ENCODE peak calls at places on chromosomes 2 and 18, in eight cellular contexts. I is GM12865, S is GM13977, T is AG04449, J is kidney, E is brain microvascular endothelial cell, G is cardiac fibroblast, U is fibroblast of lung. X is an unnamed sample.

GRCh38 chr2:218022851-218023530 is 20.2 kb upstream of the TNS1 start:
- DNase-seq in G (no peak), J (peak), U (no peak), E (no peak), T (no peak), S (no peak), I (no peak), X (no peak)

GRCh38 chr2:42317486-42317885 is 43.5 kb downstream of the COX7A2L start:
- DNase-seq in E (no peak), G (no peak), I (no peak), T (no peak), S (no peak), J (no peak), U (no peak), X (no peak)

GRCh38 chr2:198471291-198471690 is 666.9 kb downstream of the PLCL1 start:
- DNase-seq in J (no peak), G (no peak), U (no peak), E (no peak), I (no peak), T (no peak), S (no peak), X (no peak)

GRCh38 chr2:217092710-217093379 is 233.0 kb upstream of the TNP1 start:
- DNase-seq in I (no peak), T (no peak), J (no peak), E (no peak), U (no peak), G (no peak), S (no peak), X (no peak)

GRCh38 chr2:196927318-196928225 is 1.1 kb upstream of the PGAP1 start:
- DNase-seq in T (peak), S (peak), G (peak), E (peak), U (peak), I (peak), J (no peak), X (peak)

GRCh38 chr2:236979664-236980063 is 106.0 kb upstream of the COPS8 start:
- DNase-seq in E (no peak), J (no peak), U (no peak), G (no peak), I (no peak), S (no peak), T (no peak), X (no peak)

GRCh38 chr2:239800785-239801184 is 224.4 kb downstream of the NDUFA10 start:
- DNase-seq in S (no peak), G (no peak), I (no peak), J (no peak), U (no peak), T (no peak), E (no peak), X (no peak)

GRCh38 chr2:36597532-36598377 is at the start of gene FEZ2:
- DNase-seq in S (peak), T (no peak), U (peak), E (peak), J (peak), I (peak), G (peak), X (peak)

GRCh38 chr2:188909036-188909435 is 65.1 kb upstream of the COL3A1 start:
- DNase-seq in U (peak), J (no peak), T (no peak), S (no peak), G (peak), I (no peak), E (no peak), X (no peak)

GRCh38 chr2:143778981-143779380 is 649.8 kb downstream of the ARHGAP15 start:
- DNase-seq in J (no peak), T (no peak), S (no peak), G (peak), I (no peak), E (no peak), U (peak), X (no peak)

GRCh38 chr2:150675807-150676206 is 188.3 kb upstream of the RND3 start:
- DNase-seq in S (no peak), E (no peak), G (no peak), T (no peak), I (no peak), U (peak), J (no peak), X (no peak)

GRCh38 chr2:36482576-36483214 is 115.3 kb downstream of the FEZ2 start:
- DNase-seq in E (peak), S (no peak), G (peak), I (no peak), T (peak), U (peak), J (no peak), X (no peak)

GRCh38 chr2:65430515-65431416 is 1.6 kb downstream of the SPRED2 start:
- DNase-seq in G (peak), U (peak), J (peak), I (peak), E (no peak), T (no peak), S (peak), X (no peak)

GRCh38 chr2:241268716-241269445 is 46.6 kb downstream of the HDLBP start:
- DNase-seq in S (no peak), T (no peak), E (peak), G (peak), U (peak), I (no peak), J (no peak), X (no peak)

GRCh38 chr18:64042728-64043358 is 73.0 kb downstream of the SERPINB8 start:
- DNase-seq in T (no peak), S (no peak), I (no peak), G (no peak), E (no peak), J (peak), U (no peak), X (no peak)

GRCh38 chr2:88176352-88176952 is 6.3 kb downstream of the THNSL2 start:
- DNase-seq in I (no peak), T (no peak), S (no peak), G (no peak), J (no peak), U (no peak), E (no peak), X (no peak)

GRCh38 chr2:203097735-203098134 is 83.1 kb downstream of the NBEAL1 start:
- DNase-seq in I (no peak), G (peak), E (peak), T (no peak), U (no peak), J (no peak), S (no peak), X (no peak)

GRCh38 chr18:9951022-9951859 is 37.4 kb downstream of the VAPA start:
- DNase-seq in T (no peak), I (peak), E (peak), U (peak), S (no peak), G (peak), J (no peak), X (peak)
- TF ChIP-seq CTCF in T (peak), I (peak), E (peak), U (peak), S (peak), G (peak), J (peak), X (peak)

DNA sequence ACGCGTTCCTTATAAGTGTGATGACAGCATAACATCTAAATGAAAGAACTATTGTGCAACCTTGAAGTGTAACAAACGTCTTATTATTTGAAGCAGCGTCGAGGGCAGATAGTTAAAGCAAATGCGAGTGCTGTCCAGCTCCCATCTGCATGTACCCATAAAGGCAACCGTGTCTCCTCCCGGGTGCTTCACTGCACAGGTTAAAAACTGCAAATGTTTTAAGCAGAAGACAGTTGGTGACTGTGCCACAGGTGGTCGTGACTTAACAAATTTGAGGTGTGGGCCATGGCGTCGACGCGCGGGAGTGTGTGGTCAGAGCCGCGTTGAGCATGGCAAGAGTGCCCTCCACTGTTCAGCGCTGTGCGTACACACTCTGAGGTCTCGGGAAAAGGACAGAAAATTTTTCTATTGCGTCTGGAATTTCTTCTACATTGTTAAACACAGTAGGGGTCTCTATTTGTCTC is 6.4 kb downstream of the SALL3 start:
- DNase-seq in U (peak), G (peak), S (no peak), I (no peak), J (no peak), T (no peak), E (no peak), X (no peak)
- TF ChIP-seq CTCF in U (peak), G (peak), S (peak), I (no peak), J (peak), T (no peak), E (peak), X (no peak)

GRCh38 chr18:56323673-56324072 is 314.7 kb downstream of the TXNL1 start:
- DNase-seq in E (no peak), T (no peak), I (no peak), G (no peak), S (no peak), J (no peak), U (no peak), X (no peak)
- TF ChIP-seq CTCF in E (no peak), T (no peak), I (no peak), G (no peak), S (no peak), J (no peak), U (no peak), X (no peak)

DNA sequence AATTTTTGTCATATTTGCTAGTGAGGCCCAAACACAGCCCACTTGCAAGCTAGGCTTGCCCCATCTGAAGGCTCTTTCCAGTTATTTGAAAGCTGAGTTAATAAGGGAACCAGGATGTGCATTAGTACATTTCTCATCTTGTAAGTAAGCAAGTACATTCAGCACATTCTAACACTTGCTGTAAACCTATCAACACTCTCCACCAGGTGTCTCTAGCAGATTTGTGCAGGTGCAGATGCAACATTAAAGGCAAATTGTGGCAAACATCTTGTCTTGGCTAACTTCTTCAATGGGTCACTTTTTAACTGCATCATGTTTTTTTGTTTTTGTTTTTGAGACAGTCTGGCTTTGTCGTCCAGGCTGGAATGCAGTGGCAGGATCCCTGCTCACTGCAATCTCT is 25.3 kb upstream of the MFSD6 start:
- DNase-seq in T (no peak), E (peak), I (peak), U (peak), S (peak), J (no peak), G (peak), X (no peak)
- TF ChIP-seq CTCF in T (peak), E (peak), I (peak), U (peak), S (peak), J (peak), G (peak), X (peak)

GRCh38 chr2:96916156-96917007 is 46.5 kb upstream of the SEMA4C start:
- DNase-seq in S (no peak), E (no peak), G (no peak), T (no peak), J (no peak), U (no peak), I (no peak), X (no peak)
- TF ChIP-seq CTCF in S (no peak), E (peak), G (no peak), T (no peak), J (peak), U (peak), I (no peak), X (peak)

GRCh38 chr18:24735504-24736243 is 275.2 kb downstream of the HRH4 start:
- DNase-seq in S (no peak), J (no peak), I (no peak), U (no peak), G (no peak), E (no peak), T (no peak), X (no peak)

GRCh38 chr18:24736686-24737085 is 276.2 kb downstream of the HRH4 start:
- DNase-seq in E (no peak), J (no peak), G (no peak), U (no peak), T (no peak), S (no peak), I (no peak), X (no peak)

GRCh38 chr18:24731981-24732380 is 271.5 kb downstream of the HRH4 start:
- DNase-seq in S (no peak), T (no peak), J (no peak), G (no peak), E (no peak), U (peak), I (no peak), X (no peak)

GRCh38 chr18:24731158-24731557 is 270.7 kb downstream of the HRH4 start:
- DNase-seq in I (peak), E (no peak), S (no peak), U (no peak), T (no peak), J (no peak), G (no peak), X (no peak)

DNA sequence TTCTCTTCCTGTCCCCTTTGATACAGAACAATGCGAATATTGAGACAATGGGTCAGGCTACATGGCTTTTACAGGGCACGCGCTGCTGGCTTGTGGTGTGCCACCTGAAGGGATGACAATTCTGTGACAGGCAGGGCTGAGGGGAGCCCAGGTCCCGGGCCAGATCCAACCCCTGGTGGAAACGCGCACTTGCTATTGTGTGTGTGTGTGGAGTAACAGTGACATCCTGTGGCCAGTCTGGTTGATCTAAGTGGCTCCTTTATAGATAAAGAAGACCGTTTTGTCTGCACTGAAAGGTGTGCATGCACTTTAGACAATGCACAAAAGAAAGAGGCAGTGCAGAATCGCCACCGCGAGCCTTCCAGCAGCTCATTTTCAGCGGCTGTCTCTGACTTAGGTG is 273.6 kb downstream of the HRH4 start:
- DNase-seq in E (no peak), U (no peak), S (no peak), G (no peak), T (no peak), J (no peak), I (no peak), X (no peak)
- TF ChIP-seq CTCF in E (peak), U (peak), S (no peak), G (no peak), T (no peak), J (peak), I (no peak), X (peak)

DNA sequence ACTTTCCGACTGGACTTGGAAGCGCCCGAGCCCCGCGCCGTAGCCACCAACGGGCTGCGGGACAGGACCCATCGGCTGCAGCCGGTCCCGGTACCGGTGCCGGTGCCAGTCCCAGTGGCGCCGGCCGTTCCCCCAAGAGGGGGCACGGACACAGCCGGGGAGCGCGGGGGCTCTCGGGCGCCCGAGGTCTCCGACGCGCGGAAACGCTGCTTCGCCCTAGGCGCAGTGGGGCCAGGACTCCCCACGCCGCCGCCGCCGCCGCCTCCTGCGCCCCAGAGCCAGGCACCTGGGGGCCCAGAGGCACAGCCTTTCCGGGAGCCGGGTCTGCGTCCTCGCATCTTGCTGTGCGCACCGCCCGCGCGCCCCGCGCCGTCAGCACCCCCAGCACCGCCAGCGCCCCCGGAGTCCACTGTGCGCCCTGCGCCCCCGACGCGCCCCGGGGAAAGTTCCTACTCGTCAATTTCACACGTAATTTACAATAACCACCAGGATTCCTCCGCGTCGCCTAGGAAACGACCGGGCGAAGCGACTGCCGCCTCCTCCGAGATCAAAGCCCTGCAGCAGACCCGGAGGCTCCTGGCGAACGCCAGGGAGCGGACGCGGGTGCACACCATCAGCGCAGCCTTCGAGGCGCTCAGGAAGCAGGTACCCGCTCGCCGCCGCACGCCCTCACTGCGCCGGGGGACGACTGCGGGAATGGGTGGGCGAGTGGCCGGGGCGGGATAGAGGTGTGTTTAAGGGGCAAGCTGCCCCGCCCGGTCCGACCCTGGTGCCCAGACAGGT is 713 bp downstream of the ATOH8 start:
- DNase-seq in I (peak), G (peak), U (peak), T (no peak), S (peak), J (peak), E (no peak), X (no peak)
- TF ChIP-seq CTCF in I (no peak), G (peak), U (no peak), T (no peak), S (no peak), J (no peak), E (peak), X (peak)

DNA sequence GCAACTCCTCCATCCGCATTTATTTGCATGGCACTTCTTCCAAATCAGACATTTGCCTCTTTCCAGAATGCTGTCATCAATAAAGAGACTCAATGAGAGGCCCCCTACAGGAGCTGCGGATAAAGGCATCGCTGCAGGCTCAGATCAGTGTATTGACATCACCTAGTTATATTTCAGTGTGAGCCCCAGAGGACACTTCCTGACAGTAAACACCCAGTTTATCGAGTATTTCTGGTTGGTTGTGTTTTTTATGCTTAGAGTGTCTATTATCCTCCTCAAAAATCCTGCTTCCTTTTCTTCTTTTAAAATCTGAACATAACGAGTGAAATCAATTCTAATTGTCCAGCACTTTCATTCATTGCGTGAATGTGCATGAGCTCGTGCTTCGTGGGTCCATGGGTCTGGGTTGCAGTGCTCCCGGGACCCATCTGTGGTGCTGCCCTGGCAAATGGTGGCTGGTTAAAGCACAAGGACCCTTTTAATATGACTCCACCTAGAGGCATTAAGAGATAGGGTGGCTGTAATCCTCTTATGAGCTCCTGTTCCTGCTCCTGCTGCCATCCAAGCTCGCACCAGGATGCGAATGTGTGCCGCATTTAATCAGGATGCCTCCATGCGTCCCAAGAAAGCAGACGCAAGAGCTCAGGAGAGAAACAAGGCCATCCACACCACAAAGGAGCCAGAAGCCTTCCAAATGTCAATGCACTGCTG is 38.9 kb downstream of the NRP2 start:
- DNase-seq in G (no peak), E (no peak), T (no peak), J (no peak), S (no peak), I (peak), U (no peak), X (no peak)
- TF ChIP-seq CTCF in G (peak), E (peak), T (peak), J (no peak), S (no peak), I (peak), U (peak), X (peak)

X was measured in AG09319.